ENCODE peak calls at places on chromosomes 1 and 21, in ten cellular contexts. B, C, J, H, I, Z, M, S, D and U are unnamed samples. For H3K36me3, the result is how much of the 10 kb centered on the place peaks cover.

GRCh38 chr1:181185461-181185860 is 97.0 kb downstream of the IER5 start:
- DNase-seq in B (no peak), C (no peak), J (no peak), H (no peak), I (no peak), Z (no peak), M (no peak), S (no peak), D (no peak), U (no peak)

GRCh38 chr21:37367758-37368535 is 1.4 kb downstream of the DYRK1A start:
- DNase-seq in B (peak), C (peak), J (peak), H (peak), I (peak), Z (peak), M (peak), S (peak), D (peak), U (no peak)

GRCh38 chr1:100921110-100921706 is 25.3 kb downstream of the SLC30A7 start:
- DNase-seq in B (peak), C (no peak), J (peak), H (no peak), I (no peak), Z (no peak), M (peak), S (no peak), D (peak), U (peak)

GRCh38 chr1:237903961-237904360 is 13.2 kb upstream of the ZP4 start:
- DNase-seq in B (no peak), C (no peak), J (no peak), H (no peak), I (no peak), Z (no peak), M (no peak), S (no peak), D (peak), U (no peak)

GRCh38 chr1:236875975-236876374 is 80.9 kb downstream of the MTR start:
- DNase-seq in B (peak), C (no peak), J (no peak), H (no peak), I (no peak), Z (no peak), M (no peak), S (no peak), D (no peak), U (no peak)

GRCh38 chr1:224182057-224182865 is 779 bp upstream of the DEGS1 start:
- DNase-seq in B (no peak), C (no peak), J (no peak), H (no peak), I (no peak), Z (no peak), M (no peak), S (peak), D (peak), U (peak)

GRCh38 chr1:92817986-92818764 is 13.7 kb upstream of the RPL5 start:
- DNase-seq in B (peak), C (no peak), J (peak), H (peak), I (no peak), Z (no peak), M (peak), S (no peak), D (no peak), U (peak)

GRCh38 chr1:184513421-184513820 is 126.6 kb downstream of the C1orf21 start:
- DNase-seq in B (peak), C (no peak), J (no peak), H (no peak), I (no peak), Z (no peak), M (no peak), S (no peak), D (no peak), U (peak)

GRCh38 chr1:179586107-179586823 is 5.4 kb upstream of the TDRD5 start:
- DNase-seq in B (peak), C (peak), J (peak), H (peak), I (peak), Z (peak), M (peak), S (no peak), D (peak), U (peak)

GRCh38 chr1:239606850-239607400 is 220.6 kb downstream of the CHRM3 start:
- DNase-seq in B (peak), C (no peak), J (no peak), H (no peak), I (no peak), Z (no peak), M (no peak), S (no peak), D (peak), U (peak)

GRCh38 chr1:224592636-224593579 is 23.2 kb upstream of the CNIH3 start:
- DNase-seq in B (peak), C (no peak), J (peak), H (no peak), I (no peak), Z (no peak), M (no peak), S (no peak), D (peak), U (peak)

GRCh38 chr1:210647406-210648333 is 319.0 kb downstream of the HHAT start:
- DNase-seq in B (peak), C (no peak), J (no peak), H (no peak), I (no peak), Z (no peak), M (no peak), S (no peak), D (no peak), U (no peak)

GRCh38 chr1:9731051-9731537 is 79.6 kb downstream of the PIK3CD start:
- DNase-seq in B (no peak), C (no peak), J (no peak), H (no peak), I (no peak), Z (no peak), M (no peak), S (no peak), D (no peak), U (no peak)

GRCh38 chr1:212167098-212167497 is 118.1 kb upstream of the PPP2R5A start:
- DNase-seq in B (no peak), C (peak), J (no peak), H (no peak), I (peak), Z (no peak), M (no peak), S (no peak), D (no peak), U (no peak)

GRCh38 chr1:168726311-168726710 is 2.7 kb downstream of the DPT start:
- DNase-seq in B (peak), C (no peak), J (no peak), H (no peak), I (no peak), Z (peak), M (no peak), S (no peak), D (no peak), U (no peak)

GRCh38 chr1:38003261-38004250 is 1.8 kb downstream of the FHL3 start:
- DNase-seq in B (peak), C (no peak), J (peak), H (peak), I (no peak), Z (peak), M (no peak), S (no peak), D (no peak), U (no peak)

GRCh38 chr1:180849031-180849775 is 63.5 kb upstream of the KIAA1614 start:
- DNase-seq in B (no peak), C (no peak), J (no peak), H (peak), I (no peak), Z (no peak), M (no peak), S (no peak), D (no peak), U (peak)

GRCh38 chr1:18913065-18913502 is 10.7 kb upstream of the ALDH4A1 start:
- DNase-seq in B (peak), C (peak), J (peak), H (peak), I (peak), Z (peak), M (peak), S (peak), D (peak), U (peak)

GRCh38 chr1:22525646-22526045 is 37.6 kb upstream of the EPHA8 start:
- DNase-seq in B (no peak), C (no peak), J (no peak), H (peak), I (no peak), Z (no peak), M (no peak), S (no peak), D (no peak), U (no peak)

GRCh38 chr1:162670928-162671663 is 38.8 kb downstream of the DDR2 start:
- DNase-seq in B (peak), C (no peak), J (no peak), H (no peak), I (no peak), Z (peak), M (no peak), S (no peak), D (no peak), U (peak)

GRCh38 chr21:35540950-35541632 is 492.0 kb upstream of the RUNX1 start:
- DNase-seq in B (peak), C (no peak), J (no peak), H (no peak), I (no peak), Z (no peak), M (no peak), S (no peak), D (no peak), U (no peak)

GRCh38 chr1:19068639-19069276 is 112.3 kb upstream of the IFFO2 start:
- DNase-seq in B (no peak), C (no peak), J (no peak), H (no peak), I (no peak), Z (no peak), M (no peak), S (no peak), D (no peak), U (no peak)

GRCh38 chr1:208252126-208252853 is 8.1 kb upstream of the PLXNA2 start:
- DNase-seq in B (no peak), C (no peak), J (peak), H (no peak), I (peak), Z (peak), M (peak), S (no peak), D (no peak), U (no peak)

GRCh38 chr21:36790616-36791015 is 91.7 kb downstream of the SIM2 start:
- DNase-seq in B (no peak), C (no peak), J (no peak), H (no peak), I (no peak), Z (no peak), M (no peak), S (no peak), D (no peak), U (no peak)

GRCh38 chr1:182625716-182626504 is 21.7 kb upstream of the RGS16 start:
- DNase-seq in B (no peak), C (no peak), J (no peak), H (no peak), I (no peak), Z (no peak), M (no peak), S (no peak), D (peak), U (peak)

GRCh38 chr1:118494998-118495397 is 310.0 kb upstream of the SPAG17 start:
- DNase-seq in B (no peak), C (no peak), J (no peak), H (no peak), I (no peak), Z (no peak), M (no peak), S (no peak), D (no peak), U (no peak)

GRCh38 chr1:155013632-155014031 is 11.0 kb downstream of the ZBTB7B start:
- DNase-seq in B (no peak), C (no peak), J (no peak), H (no peak), I (no peak), Z (no peak), M (no peak), S (no peak), D (no peak), U (no peak)

GRCh38 chr1:150627821-150628410 is 1.5 kb downstream of the ENSA start:
- DNase-seq in B (no peak), C (no peak), J (no peak), H (no peak), I (no peak), Z (no peak), M (no peak), S (no peak), D (peak), U (peak)

GRCh38 chr1:84506002-84506728 is at the start of the genes GNG5 and SPATA1:
- DNase-seq in B (peak), C (peak), J (peak), H (peak), I (peak), Z (peak), M (peak), S (peak), D (peak), U (peak)
- H3K4me3 ChIP-seq in B (peak), C (peak), J (peak), H (peak), I (peak), Z (peak), M (peak), S (peak), D (peak), U (peak)

GRCh38 chr1:16126160-16126559 is 29.7 kb downstream of the EPHA2 start:
- DNase-seq in B (no peak), C (no peak), J (no peak), H (peak), I (peak), Z (peak), M (no peak), S (no peak), D (no peak), U (no peak)
- H3K36me3 ChIP-seq in B (under half), C (half or more), J (under half), H (under half), I (half or more), Z (under half), M (under half), S (under half), D (under half), U (under half)

GRCh38 chr1:31570906-31571305 is 5.4 kb upstream of the TINAGL1 start:
- DNase-seq in B (no peak), C (no peak), J (no peak), H (no peak), I (no peak), Z (no peak), M (no peak), S (no peak), D (no peak), U (peak)

GRCh38 chr1:31569773-31570172 is 6.5 kb upstream of the TINAGL1 start:
- DNase-seq in B (no peak), C (no peak), J (no peak), H (no peak), I (no peak), Z (no peak), M (no peak), S (no peak), D (no peak), U (no peak)

GRCh38 chr1:31570228-31570627 is 6.1 kb upstream of the TINAGL1 start:
- DNase-seq in B (no peak), C (no peak), J (no peak), H (no peak), I (no peak), Z (no peak), M (no peak), S (no peak), D (no peak), U (no peak)

GRCh38 chr1:31568895-31569655 is 7.2 kb upstream of the TINAGL1 start:
- DNase-seq in B (no peak), C (peak), J (no peak), H (peak), I (peak), Z (no peak), M (no peak), S (no peak), D (no peak), U (no peak)

DNA sequence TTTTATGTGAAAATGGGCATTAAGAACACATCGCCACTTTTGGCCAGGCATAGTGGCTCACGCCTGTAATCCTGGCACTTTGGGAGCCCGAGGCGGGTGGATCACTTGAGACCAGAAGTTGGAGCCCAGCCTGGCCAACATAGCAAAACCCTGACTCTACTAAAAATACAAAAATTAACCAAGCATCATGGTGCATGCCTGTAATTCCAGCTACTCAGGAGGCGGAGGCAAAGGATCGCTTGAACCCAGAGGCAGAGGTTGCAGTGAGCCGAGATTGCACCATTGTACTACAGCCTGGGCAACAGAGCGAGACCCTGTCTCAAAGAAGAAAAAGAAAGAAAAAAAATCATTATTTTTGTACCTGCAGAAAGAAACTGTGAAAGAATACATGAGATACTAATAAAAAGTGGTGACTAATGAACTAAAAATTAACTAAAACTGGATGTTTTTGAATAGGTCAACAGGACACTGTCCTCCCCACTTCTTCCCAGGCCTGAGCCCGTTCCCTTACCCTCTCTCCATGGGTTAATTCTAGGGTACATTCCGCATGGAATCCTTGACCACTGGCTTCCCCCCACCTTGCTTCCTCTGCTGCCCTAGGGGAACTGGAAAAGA is 8.3 kb upstream of the TINAGL1 start:
- DNase-seq in B (peak), C (no peak), J (no peak), H (no peak), I (no peak), Z (no peak), M (no peak), S (no peak), D (no peak), U (no peak)
- TF ChIP-seq CTCF in B (no peak), C (no peak), J (no peak), H (no peak), I (no peak), Z (no peak), M (no peak), S (no peak), D (no peak), U (no peak)

GRCh38 chr1:23903754-23904153 is 9.4 kb downstream of the CNR2 start:
- DNase-seq in B (no peak), C (no peak), J (no peak), H (no peak), I (no peak), Z (no peak), M (no peak), S (no peak), D (no peak), U (no peak)

GRCh38 chr1:23899070-23899469 is 14.1 kb downstream of the CNR2 start:
- DNase-seq in B (no peak), C (no peak), J (no peak), H (no peak), I (no peak), Z (no peak), M (no peak), S (no peak), D (no peak), U (no peak)

GRCh38 chr1:23905461-23906025 is 7.6 kb downstream of the CNR2 start:
- DNase-seq in B (no peak), C (no peak), J (no peak), H (no peak), I (no peak), Z (no peak), M (no peak), S (no peak), D (no peak), U (no peak)

GRCh38 chr1:23904748-23905357 is 8.3 kb downstream of the CNR2 start:
- DNase-seq in B (no peak), C (no peak), J (no peak), H (no peak), I (no peak), Z (no peak), M (no peak), S (no peak), D (peak), U (peak)

DNA sequence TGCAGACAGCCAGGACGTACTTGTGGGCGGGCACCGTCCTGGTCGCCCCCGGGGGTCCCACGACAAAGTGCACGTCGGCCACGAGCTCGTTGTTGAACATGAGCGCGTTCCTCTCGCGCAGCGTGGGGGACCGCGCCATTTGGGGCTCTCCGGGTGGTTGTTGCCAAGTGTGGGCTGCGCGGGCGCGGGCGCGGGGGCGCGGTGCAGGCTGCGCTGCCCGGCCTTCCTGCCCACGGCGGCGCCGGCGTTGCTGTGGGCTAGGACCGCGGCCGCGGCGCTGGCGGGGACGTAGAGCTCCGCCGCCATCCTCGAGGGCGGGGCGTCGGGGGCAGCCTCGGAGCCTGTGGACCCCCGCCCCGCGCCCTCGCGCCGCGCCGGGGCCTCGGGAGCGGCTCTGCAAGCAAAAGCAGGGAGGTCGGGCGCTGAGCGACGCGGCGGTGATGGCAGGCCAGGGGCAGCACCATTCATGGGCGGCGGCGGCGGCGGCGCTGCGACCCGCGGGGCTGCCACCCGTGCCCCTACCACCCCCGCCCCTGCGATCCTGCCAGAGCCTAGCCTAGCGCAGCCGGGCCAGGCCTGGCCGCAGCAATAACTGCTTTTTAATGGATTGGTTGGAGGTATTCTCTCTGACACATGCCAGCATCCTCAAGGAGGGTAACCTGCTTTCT is 10.4 kb downstream of the CNR2 start:
- DNase-seq in B (no peak), C (no peak), J (peak), H (no peak), I (no peak), Z (no peak), M (peak), S (no peak), D (no peak), U (no peak)
- H3K4me3 ChIP-seq in B (no peak), C (peak), J (no peak), H (no peak), I (peak), Z (no peak), M (peak), S (no peak), D (no peak), U (no peak)

GRCh38 chr1:46682064-46682463 is 10.4 kb downstream of the TEX38 start:
- DNase-seq in B (no peak), C (no peak), J (no peak), H (no peak), I (no peak), Z (no peak), M (no peak), S (no peak), D (no peak), U (no peak)
- H3K36me3 ChIP-seq in B (under half), C (half or more), J (under half), H (under half), I (half or more), Z (under half), M (under half), S (under half), D (under half), U (under half)

GRCh38 chr21:33403786-33404571 is 766 bp downstream of the IFNGR2 start:
- DNase-seq in B (peak), C (peak), J (peak), H (peak), I (peak), Z (peak), M (peak), S (no peak), D (peak), U (no peak)
- TF ChIP-seq CTCF in B (no peak), C (peak), J (no peak), H (no peak), I (no peak), Z (no peak), M (no peak), S (no peak), D (no peak), U (no peak)

GRCh38 chr1:116379057-116379630 is 6.1 kb downstream of the ATP1A1 start:
- DNase-seq in B (no peak), C (no peak), J (no peak), H (no peak), I (no peak), Z (no peak), M (no peak), S (no peak), D (no peak), U (no peak)
- H3K4me3 ChIP-seq in B (no peak), C (peak), J (no peak), H (no peak), I (no peak), Z (no peak), M (no peak), S (no peak), D (no peak), U (no peak)

DNA sequence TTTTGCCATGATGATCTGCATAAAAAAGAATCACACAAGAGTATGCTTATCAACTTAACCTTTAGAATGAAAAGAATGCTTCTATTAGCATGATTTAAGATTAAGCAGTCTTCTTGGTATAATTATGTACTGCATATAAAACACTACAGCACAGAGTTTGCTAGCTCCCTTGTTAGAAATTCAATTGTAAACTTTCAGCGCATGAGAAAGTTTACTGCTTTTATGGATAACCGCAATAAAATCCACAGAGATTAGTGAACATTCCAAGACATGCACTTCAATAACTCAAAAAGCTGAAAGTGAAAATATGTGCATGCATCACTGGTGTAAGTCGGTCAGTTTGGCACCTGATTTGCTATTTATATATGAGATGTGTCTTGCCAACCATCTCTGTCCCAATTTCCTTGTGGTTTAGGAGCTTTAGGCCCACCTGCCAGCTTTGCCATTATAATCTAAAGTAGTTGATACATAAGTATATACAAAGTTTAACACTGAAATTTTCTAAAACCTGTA is 16.9 kb downstream of the CCT8 start:
- DNase-seq in B (peak), C (no peak), J (no peak), H (no peak), I (no peak), Z (no peak), M (no peak), S (no peak), D (no peak), U (no peak)
- H3K36me3 ChIP-seq in B (under half), C (half or more), J (under half), H (under half), I (half or more), Z (under half), M (under half), S (half or more), D (under half), U (under half)